ENCODE peak calls at places on chromosomes 11 and 22, in four cellular contexts. Z is CD4-positive, alpha-beta T cell; E is kidney epithelial cell; H is GM20000. G is an unnamed sample.

GRCh38 chr22:41917906-41918791 is 3.3 kb upstream of the SHISA8 start:
- DNase-seq in Z (no peak), H (no peak), E (no peak), G (peak; percentile 78)

GRCh38 chr22:40560551-40560950 is 76.0 kb downstream of the MRTFA start:
- DNase-seq in E (no peak), Z (no peak), H (no peak), G (no peak)

GRCh38 chr22:17792289-17792688 is 18.0 kb upstream of the BID start:
- DNase-seq in Z (no peak), E (no peak), H (no peak), G (no peak)

GRCh38 chr11:3950996-3951662 is 95.7 kb downstream of the STIM1 start:
- DNase-seq in H (no peak), E (no peak), Z (no peak), G (no peak)

GRCh38 chr11:3866206-3866605 is 10.7 kb downstream of the STIM1 start:
- DNase-seq in Z (no peak), E (no peak), H (no peak), G (peak; percentile 70)

GRCh38 chr22:19109198-19110063 is 12.8 kb downstream of the DGCR2 start:
- DNase-seq in E (no peak), Z (peak; percentile 28), H (peak; percentile 62), G (peak; percentile 83)

GRCh38 chr11:38046571-38047135 is 1448.6 kb upstream of the RAG2 start:
- DNase-seq in Z (no peak), H (no peak), E (no peak), G (no peak)

GRCh38 chr11:35237860-35238715 is 99.1 kb downstream of the CD44 start:
- DNase-seq in Z (no peak), E (no peak), H (peak; percentile 54), G (peak; percentile 51)

GRCh38 chr11:64842851-64843841 is 1.3 kb downstream of the CDC42BPG start:
- DNase-seq in Z (no peak), H (no peak), E (no peak), G (no peak)

GRCh38 chr22:31509041-31509440 is 12.7 kb downstream of the SFI1 start:
- DNase-seq in H (no peak), Z (no peak), E (no peak), G (no peak)

DNA sequence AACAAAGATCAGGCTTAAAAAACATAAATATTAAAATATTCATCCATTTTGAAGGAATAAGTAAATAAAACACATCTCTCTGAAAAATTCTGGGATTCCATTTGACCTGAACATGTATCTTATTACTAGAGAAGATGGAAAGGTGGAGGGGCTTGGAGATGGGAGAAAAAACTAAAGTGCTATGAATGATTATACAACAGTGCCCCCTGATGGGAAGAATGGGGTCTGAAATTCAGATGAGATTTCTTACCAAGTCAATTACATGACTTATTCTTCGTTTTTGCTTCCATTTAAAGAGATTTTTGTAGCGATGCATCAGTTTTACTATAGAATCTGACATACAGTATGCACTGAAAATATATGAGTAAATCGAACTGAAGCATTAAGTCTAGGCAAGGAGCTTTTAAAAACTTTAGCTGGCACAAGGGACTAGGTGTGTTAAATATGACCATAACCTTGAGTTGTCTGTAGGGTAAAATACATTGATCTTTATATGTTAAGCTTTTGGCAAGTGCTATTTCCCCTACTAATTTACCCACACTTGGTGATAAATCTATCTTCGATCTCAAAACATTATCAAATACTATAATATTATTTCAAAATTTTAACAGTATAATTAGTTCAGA is 718.8 kb downstream of the CNTN5 start:
- DNase-seq in E (peak; percentile 4), H (peak; percentile 18), Z (no peak), G (no peak)
- TF ChIP-seq CTCF in E (peak; percentile 59), H (no peak), Z (no peak), G (no peak)

DNA sequence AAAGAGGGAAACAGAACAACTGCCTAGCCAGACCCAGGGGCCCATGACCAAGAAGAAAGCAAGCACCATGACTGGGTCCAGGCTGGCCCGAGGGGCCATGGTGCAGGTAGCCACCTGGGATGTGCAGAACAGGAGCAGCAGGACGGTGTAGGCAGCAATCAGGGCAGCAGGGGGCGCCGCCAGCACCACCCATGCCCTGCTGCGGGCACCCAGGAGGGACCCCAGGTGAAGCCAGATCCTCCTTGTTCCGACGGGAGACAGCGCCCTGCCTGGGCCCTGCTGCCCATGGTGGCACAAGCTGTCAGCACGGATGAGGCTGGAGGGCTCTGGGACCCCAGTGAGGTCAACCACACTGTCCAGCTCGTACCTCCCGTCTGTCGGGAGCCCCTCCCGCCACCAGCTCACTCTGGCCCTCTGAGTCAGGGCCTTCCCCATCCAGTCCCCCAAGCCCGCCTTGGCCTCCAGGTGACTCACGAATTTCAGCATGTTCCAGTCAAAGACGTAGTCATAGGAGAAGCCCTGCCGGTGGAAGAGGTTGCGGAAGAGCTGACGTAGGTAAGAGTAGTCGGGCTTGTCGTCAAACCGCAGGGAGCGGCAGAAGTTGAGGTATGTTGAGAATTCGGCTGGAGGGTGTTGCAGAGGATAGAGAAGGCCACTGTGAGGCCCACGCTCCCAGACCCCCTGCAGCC is 18.8 kb downstream of the CSNK1E start:
- DNase-seq in E (peak; percentile 96), H (peak; percentile 64), Z (peak; percentile 37), G (no peak)
- TF ChIP-seq CTCF in E (peak; percentile 67), H (peak; percentile 53), Z (peak; percentile 57), G (peak; percentile 75)

DNA sequence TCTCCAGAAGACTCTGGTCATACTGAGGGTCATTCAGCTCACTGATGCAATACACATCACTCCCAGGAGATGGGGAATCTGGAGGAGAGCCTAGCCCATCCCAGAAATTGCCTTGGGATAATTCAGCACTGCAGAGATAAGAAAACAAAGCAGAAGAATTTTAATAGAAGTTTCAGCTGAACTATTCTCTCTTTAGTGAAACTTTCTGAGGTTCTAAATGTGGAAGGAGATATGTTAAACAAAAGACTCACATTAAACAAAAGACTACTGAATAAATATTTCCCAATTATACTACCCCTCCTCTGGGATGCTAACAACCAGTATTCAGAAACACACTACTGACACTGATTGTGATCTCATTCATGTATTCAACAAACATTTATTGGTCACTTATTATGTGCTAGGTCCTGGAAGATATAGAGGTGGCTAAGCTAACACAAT is 47.8 kb downstream of the C2CD3 start:
- DNase-seq in Z (no peak), E (no peak), H (no peak), G (no peak)
- TF ChIP-seq CTCF in Z (no peak), E (no peak), H (no peak), G (no peak)

DNA sequence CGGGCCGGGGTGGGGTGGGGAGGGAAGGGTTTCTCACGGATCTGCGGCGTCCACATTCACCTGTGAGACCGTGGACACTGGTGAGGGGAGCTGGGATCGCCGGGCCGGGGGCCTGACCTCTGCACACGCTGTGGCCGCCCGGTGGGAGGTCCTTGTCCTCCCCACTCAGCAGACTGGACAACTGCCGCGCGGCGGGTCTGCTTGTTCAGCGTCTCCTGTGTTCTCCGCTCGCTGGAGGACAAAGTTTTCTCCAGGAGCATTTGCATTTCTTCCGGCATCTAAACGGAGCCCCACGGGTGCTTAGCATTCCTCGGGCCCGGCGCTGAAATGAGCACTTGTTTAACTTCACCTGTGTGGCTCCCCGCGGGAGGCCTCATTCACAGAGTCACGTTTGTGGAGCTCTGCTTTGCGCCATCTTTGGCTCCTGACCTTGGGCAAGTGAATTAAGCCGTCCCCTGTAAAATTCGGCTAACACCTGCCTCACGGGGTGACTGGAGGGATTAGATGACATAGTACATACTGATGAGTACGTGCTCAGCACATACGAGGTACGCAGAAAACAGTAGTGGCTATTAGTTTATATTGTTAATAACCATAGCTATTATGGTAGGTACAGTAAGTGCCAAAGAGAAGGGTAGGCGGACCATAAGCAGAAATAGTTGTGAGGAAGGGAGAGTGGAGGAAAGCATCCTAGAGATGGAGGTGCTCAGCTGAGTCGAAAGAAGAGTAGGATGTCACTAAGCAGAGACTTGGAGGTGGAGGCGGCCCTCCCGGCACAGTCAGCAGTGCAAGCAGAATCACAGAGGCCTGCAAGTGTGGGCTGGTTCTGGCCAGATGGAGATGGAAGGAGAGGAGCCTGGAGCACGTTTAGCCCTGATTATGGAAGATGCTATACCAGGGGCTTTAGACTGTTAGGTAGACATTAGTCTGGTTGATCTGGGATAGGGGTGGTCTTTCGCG is 885 bp downstream of the TRMU start:
- DNase-seq in E (no peak), Z (no peak), H (no peak), G (peak; percentile 40)
- TF ChIP-seq CTCF in E (no peak), Z (no peak), H (no peak), G (no peak)

DNA sequence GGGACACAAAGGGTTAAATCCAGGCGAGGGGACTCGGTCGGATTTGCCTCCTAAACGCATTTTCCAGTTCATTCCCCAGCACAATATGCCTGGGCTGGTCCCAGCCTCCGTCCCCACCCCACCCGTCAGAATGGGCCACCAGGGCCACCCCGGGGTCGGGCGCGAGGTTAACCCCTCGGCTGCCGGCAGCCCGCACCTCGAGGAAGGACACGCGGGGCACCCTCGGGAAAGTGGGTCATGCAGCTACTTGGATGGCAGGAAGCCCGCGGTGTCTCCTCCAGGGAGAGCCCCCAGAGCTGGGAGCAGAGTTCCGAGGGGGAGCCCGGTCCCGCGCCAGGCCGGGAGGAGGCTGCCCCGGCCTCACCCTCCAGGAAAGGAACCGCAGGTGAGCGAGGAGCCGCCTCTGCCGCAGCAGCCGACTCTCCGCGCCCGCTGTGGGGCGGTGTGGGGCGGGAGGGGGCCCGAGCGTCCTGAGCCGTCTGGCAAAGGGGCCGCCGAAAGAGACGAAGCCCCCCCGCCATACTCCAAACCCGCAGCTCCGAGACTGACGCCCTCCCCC is 1.4 kb downstream of the NECTIN1 start:
- DNase-seq in E (no peak), H (peak; percentile 79), Z (no peak), G (no peak)
- TF ChIP-seq CTCF in E (no peak), H (peak; percentile 26), Z (peak; percentile 33), G (peak; percentile 13)